ENCODE peak calls at places on chromosomes 16 and 17, in six cellular contexts. S, J, E, Q, D and T are unnamed samples.

GRCh38 chr16:11258553-11259287 is 2.7 kb upstream of the SOCS1 start:
- DNase-seq in S (no peak), J (peak), E (peak), Q (peak), D (peak), T (no peak)

GRCh38 chr16:72172105-72173034 is at the start of gene PMFBP1:
- DNase-seq in S (no peak), J (no peak), E (no peak), Q (peak), D (peak), T (peak)

GRCh38 chr17:12180644-12181261 is 160.1 kb downstream of the MAP2K4 start:
- DNase-seq in S (peak), J (no peak), E (no peak), Q (no peak), D (peak), T (peak)

GRCh38 chr17:68843522-68843921 is 111.7 kb downstream of the ABCA8 start:
- DNase-seq in S (no peak), J (no peak), E (no peak), Q (no peak), D (no peak), T (no peak)

GRCh38 chr17:67818110-67819002 is 6.9 kb upstream of the BPTF start:
- DNase-seq in S (no peak), J (no peak), E (no peak), Q (peak), D (no peak), T (no peak)

GRCh38 chr16:50598256-50598894 is 50.2 kb downstream of the NKD1 start:
- DNase-seq in S (no peak), J (peak), E (peak), Q (no peak), D (no peak), T (no peak)

GRCh38 chr16:138049-138417 is 440 bp downstream of the NPRL3 start:
- DNase-seq in S (peak), J (no peak), E (no peak), Q (no peak), D (peak), T (no peak)

GRCh38 chr17:81854974-81855774 is 5.2 kb downstream of the P4HB start:
- DNase-seq in S (peak), J (peak), E (no peak), Q (no peak), D (no peak), T (no peak)

GRCh38 chr16:22321340-22322001 is 24.3 kb downstream of the POLR3E start:
- DNase-seq in S (peak), J (peak), E (peak), Q (peak), D (peak), T (peak)

GRCh38 chr16:31460582-31461002 is 1.3 kb downstream of the ARMC5 start:
- DNase-seq in S (peak), J (no peak), E (no peak), Q (no peak), D (peak), T (peak)

GRCh38 chr17:77810536-77810935 is 148.0 kb upstream of the TNRC6C start:
- DNase-seq in S (no peak), J (no peak), E (no peak), Q (no peak), D (peak), T (peak)

GRCh38 chr16:31880322-31880979 is 6.8 kb downstream of the ZNF267 start:
- DNase-seq in S (peak), J (no peak), E (no peak), Q (no peak), D (peak), T (peak)

GRCh38 chr17:75834279-75834920 is 9.8 kb downstream of the UNC13D start:
- DNase-seq in S (no peak), J (no peak), E (no peak), Q (no peak), D (no peak), T (no peak)

GRCh38 chr17:75159196-75160031 is 5.1 kb upstream of the JPT1 start:
- DNase-seq in S (no peak), J (peak), E (no peak), Q (no peak), D (peak), T (no peak)

GRCh38 chr16:2077696-2078095 is 29.9 kb downstream of the TSC2 start:
- DNase-seq in S (no peak), J (no peak), E (no peak), Q (no peak), D (no peak), T (no peak)

GRCh38 chr17:62892870-62893338 is 73.1 kb upstream of the TANC2 start:
- DNase-seq in S (no peak), J (peak), E (peak), Q (no peak), D (peak), T (peak)

GRCh38 chr17:11882716-11883115 is 114.6 kb downstream of the ZNF18 start:
- DNase-seq in S (no peak), J (no peak), E (no peak), Q (no peak), D (no peak), T (no peak)

GRCh38 chr17:68697850-68698313 is 96.7 kb upstream of the FAM20A start:
- DNase-seq in S (no peak), J (peak), E (no peak), Q (no peak), D (peak), T (peak)

GRCh38 chr17:15409721-15410247 is 57.6 kb downstream of the CDRT4 start:
- DNase-seq in S (no peak), J (no peak), E (peak), Q (no peak), D (peak), T (peak)

GRCh38 chr16:67163164-67163902 is 1.2 kb upstream of the HSF4 start:
- DNase-seq in S (no peak), J (no peak), E (peak), Q (no peak), D (peak), T (no peak)

GRCh38 chr17:63950940-63951907 is 19.1 kb upstream of the CD79B start:
- DNase-seq in S (peak), J (peak), E (no peak), Q (peak), D (no peak), T (no peak)

GRCh38 chr16:1289480-1289872 is 20.0 kb upstream of the UBE2I start:
- DNase-seq in S (no peak), J (no peak), E (no peak), Q (no peak), D (no peak), T (no peak)

GRCh38 chr16:10752843-10753523 is 9.3 kb downstream of the NUBP1 start:
- DNase-seq in S (no peak), J (peak), E (peak), Q (peak), D (no peak), T (no peak)

DNA sequence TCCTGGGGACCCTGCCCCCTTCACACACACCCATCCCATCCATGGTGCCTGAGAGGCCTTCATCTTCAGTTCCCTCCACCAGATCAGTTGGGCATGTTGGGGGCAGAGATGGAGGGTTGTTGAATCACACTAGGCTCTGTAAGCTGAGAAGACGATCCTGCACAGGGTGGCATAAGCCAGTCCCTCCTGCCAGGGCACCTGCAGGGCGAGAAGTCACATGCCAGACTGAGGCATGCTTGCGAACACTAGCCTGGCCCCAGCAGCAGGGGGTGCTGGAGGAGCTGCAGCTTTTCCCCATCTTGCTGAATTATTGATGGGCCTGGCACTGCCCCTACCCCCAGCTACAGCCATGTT is 6.1 kb upstream of the TBX2 start:
- DNase-seq in S (no peak), J (no peak), E (no peak), Q (no peak), D (no peak), T (no peak)
- TF ChIP-seq CTCF in S (peak), J (no peak), E (no peak), Q (no peak), D (peak), T (peak)

GRCh38 chr16:81818514-81819304 is 39.6 kb downstream of the PLCG2 start:
- DNase-seq in S (no peak), J (no peak), E (no peak), Q (no peak), D (no peak), T (no peak)

GRCh38 chr16:81821422-81822128 is 42.5 kb downstream of the PLCG2 start:
- DNase-seq in S (no peak), J (no peak), E (no peak), Q (peak), D (peak), T (no peak)

GRCh38 chr16:81826523-81826922 is 47.4 kb downstream of the PLCG2 start:
- DNase-seq in S (no peak), J (no peak), E (no peak), Q (no peak), D (no peak), T (no peak)

GRCh38 chr16:81823111-81823510 is 44.0 kb downstream of the PLCG2 start:
- DNase-seq in S (no peak), J (peak), E (peak), Q (peak), D (no peak), T (no peak)

DNA sequence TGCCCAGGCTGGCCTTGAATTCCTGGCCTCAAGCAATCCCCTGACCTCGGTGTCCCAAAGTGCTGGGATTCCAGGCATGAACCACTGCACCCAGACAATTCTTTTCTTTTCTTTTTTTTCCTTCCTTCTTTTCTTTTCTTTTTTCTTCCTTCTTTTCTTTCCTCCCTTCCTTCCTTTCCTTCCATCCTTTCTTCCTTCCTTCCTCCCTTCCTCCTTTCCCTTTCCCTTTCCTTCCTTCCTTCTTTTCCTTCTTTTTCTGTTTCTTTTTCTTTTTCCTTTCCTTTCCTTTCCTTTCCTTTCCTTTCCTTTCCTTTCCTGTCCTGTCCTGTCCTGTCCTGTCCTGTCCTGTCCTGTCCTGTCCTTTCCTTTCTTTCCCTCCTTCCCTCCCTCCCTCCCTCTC is 44.6 kb downstream of the PLCG2 start:
- DNase-seq in S (no peak), J (no peak), E (no peak), Q (no peak), D (no peak), T (no peak)
- H3K4me3 ChIP-seq in S (no peak), J (no peak), E (no peak), Q (no peak), D (no peak), T (no peak)

GRCh38 chr17:10357768-10358167 is 15.0 kb downstream of the MYH13 start:
- DNase-seq in S (peak), J (no peak), E (no peak), Q (no peak), D (no peak), T (no peak)
- TF ChIP-seq CTCF in S (peak), J (peak), E (peak), Q (peak), D (peak), T (peak)

GRCh38 chr16:47475786-47476185 is 14.7 kb downstream of the PHKB start:
- DNase-seq in S (no peak), J (no peak), E (no peak), Q (no peak), D (peak), T (no peak)
- H3K4me3 ChIP-seq in S (no peak), J (no peak), E (no peak), Q (no peak), D (no peak), T (no peak)

GRCh38 chr17:17784599-17785264 is 52.1 kb downstream of the SREBF1 start:
- DNase-seq in S (peak), J (peak), E (no peak), Q (no peak), D (peak), T (no peak)
- TF ChIP-seq CTCF in S (peak), J (no peak), E (peak), Q (no peak), D (peak), T (peak)

DNA sequence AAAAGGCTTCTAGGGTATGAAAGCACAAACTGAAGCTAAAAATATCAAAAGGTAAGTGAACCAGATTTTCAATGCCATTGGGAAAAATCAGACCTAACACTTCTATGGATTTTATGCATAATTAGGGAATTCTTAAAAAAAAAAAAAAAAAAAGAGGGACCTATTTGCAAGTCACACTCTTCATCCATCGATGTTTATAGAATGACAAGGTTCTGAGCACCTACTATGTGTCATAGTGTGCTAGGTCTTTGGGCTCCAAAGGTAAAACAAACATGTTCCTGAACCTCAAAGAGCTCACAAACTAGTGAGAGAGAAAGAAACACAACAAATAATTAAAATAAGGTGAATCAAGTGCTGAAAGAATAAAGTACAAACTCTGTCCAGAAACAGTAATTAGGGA is 1.9 kb downstream of the HEATR6 start:
- DNase-seq in S (no peak), J (no peak), E (no peak), Q (no peak), D (no peak), T (no peak)
- H3K4me3 ChIP-seq in S (no peak), J (no peak), E (no peak), Q (no peak), D (no peak), T (peak)

GRCh38 chr17:36183001-36183810 is 6.8 kb upstream of the TBC1D3B start:
- DNase-seq in S (peak), J (peak), E (peak), Q (peak), D (peak), T (no peak)
- TF ChIP-seq CTCF in S (no peak), J (no peak), E (no peak), Q (no peak), D (no peak), T (no peak)

DNA sequence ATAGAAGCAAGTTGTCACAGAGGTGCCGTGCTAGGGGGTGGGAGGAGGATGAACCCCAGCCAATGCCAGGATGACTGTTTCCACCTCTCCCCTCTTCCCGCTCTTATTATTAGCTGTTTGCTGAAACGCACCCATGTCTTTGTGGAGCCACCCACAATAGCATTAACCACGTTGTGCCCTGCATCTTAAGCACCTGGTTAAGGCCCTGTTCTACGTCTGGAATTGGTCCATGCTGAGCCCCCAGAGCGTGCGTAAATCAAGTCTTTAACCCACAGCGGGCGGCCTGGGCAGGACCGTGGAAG is 123.7 kb downstream of the MSI2 start:
- DNase-seq in S (peak), J (no peak), E (no peak), Q (no peak), D (no peak), T (no peak)
- H3K4me3 ChIP-seq in S (no peak), J (no peak), E (no peak), Q (no peak), D (no peak), T (no peak)

GRCh38 chr16:29315046-29315445 is 91.5 kb downstream of the NPIPB11 start:
- DNase-seq in S (no peak), J (no peak), E (no peak), Q (no peak), D (peak), T (no peak)

GRCh38 chr16:29314292-29314934 is 92.1 kb downstream of the NPIPB11 start:
- DNase-seq in S (no peak), J (no peak), E (no peak), Q (no peak), D (no peak), T (no peak)

GRCh38 chr16:29317269-29317668 is 89.2 kb downstream of the NPIPB11 start:
- DNase-seq in S (no peak), J (no peak), E (no peak), Q (no peak), D (no peak), T (no peak)

GRCh38 chr16:29316673-29317237 is 89.8 kb downstream of the NPIPB11 start:
- DNase-seq in S (no peak), J (no peak), E (no peak), Q (no peak), D (no peak), T (no peak)

GRCh38 chr16:29315916-29316517 is 90.5 kb downstream of the NPIPB11 start:
- DNase-seq in S (no peak), J (no peak), E (no peak), Q (no peak), D (no peak), T (no peak)
- TF ChIP-seq CTCF in S (peak), J (no peak), E (peak), Q (peak), D (no peak), T (no peak)

DNA sequence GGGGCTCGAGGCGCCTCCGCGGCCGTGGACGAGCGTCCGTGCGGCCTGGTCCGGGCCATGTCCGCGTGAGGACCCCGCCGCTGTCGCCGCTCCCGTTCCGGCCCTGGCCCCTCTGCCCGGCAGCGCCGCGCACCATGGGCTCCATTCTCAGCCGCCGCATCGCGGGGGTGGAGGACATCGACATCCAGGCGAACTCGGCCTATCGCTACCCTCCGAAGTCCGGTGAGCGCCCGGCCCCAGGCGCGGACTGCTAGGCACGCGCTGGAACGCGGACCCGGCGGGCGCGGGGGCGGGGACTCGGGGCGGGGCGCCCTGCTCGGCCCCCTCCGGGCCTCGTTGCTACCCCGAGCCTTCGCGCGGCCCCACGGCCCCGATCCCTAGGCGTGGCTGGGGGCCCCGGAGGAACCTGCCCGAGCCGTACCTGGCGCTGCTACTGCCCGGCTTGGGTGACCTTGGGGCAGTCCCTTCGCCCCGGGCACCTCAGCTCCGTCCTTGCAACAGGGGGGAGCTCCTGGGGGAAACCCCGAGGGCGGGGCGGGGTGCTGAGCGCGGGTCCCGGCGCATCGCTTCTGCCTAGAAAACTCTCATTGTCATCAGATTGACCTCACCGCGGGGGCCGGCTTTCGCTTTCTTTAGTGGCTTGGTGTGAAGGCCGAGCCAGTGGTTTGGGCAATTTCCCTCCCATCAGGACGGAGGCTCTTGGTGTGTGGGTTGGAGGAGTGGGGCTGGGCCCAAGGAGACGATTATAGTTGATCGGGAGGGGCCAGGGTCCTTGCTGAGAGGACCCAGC is 396 bp downstream of the MGRN1 start:
- DNase-seq in S (peak), J (peak), E (peak), Q (peak), D (peak), T (no peak)
- H3K4me3 ChIP-seq in S (peak), J (peak), E (peak), Q (peak), D (peak), T (peak)